ENCODE peak calls at places on chromosomes 4 and X, in nine cellular contexts. J is K562, N is esophagus squamous epithelium, Q is A549, H is suprapubic skin, W is transverse colon, U is IMR-90, Y is spleen, I is endothelial cell of umbilical vein. V is an unnamed sample.

GRCh38 chr4:183971938-183972490 is 66.9 kb downstream of the STOX2 start:
- DNase-seq in J (no peak), N (no peak), Q (no peak), H (no peak), W (no peak), U (no peak), Y (no peak), I (no peak), V (no peak)

GRCh38 chr4:139144161-139144859 is 32.7 kb downstream of the ELF2 start:
- DNase-seq in J (no peak), N (no peak), Q (no peak), H (no peak), W (peak), U (peak), Y (peak), I (no peak), V (no peak)

GRCh38 chr4:80035336-80035735 is 37.7 kb downstream of the ANTXR2 start:
- DNase-seq in J (no peak), N (no peak), Q (no peak), H (no peak), W (peak), U (no peak), Y (no peak), I (peak), V (no peak)

GRCh38 chr4:176443646-176444409 is 124.1 kb downstream of the SPCS3 start:
- DNase-seq in J (no peak), N (no peak), Q (peak), H (no peak), W (no peak), U (no peak), Y (no peak), I (no peak), V (no peak)

GRCh38 chr4:7282786-7283185 is 90.4 kb downstream of the SORCS2 start:
- DNase-seq in J (no peak), N (no peak), Q (no peak), H (no peak), W (no peak), U (no peak), Y (no peak), I (no peak), V (no peak)

GRCh38 chrX:118627084-118627758 is 100.2 kb upstream of the IL13RA1 start:
- DNase-seq in J (no peak), N (no peak), Q (peak), H (no peak), W (no peak), U (no peak), Y (no peak), I (peak), V (no peak)

GRCh38 chrX:154097597-154098541 is at the start of gene MECP2:
- DNase-seq in J (peak), N (peak), Q (peak), H (peak), W (peak), U (peak), Y (peak), I (peak), V (peak)

GRCh38 chr4:166277851-166278250 is 404.8 kb downstream of the TLL1 start:
- DNase-seq in J (no peak), N (no peak), Q (no peak), H (no peak), W (no peak), U (no peak), Y (no peak), I (no peak), V (no peak)

GRCh38 chr4:176268963-176269362 is at the start of gene ASB5:
- DNase-seq in J (no peak), N (no peak), Q (no peak), H (no peak), W (no peak), U (no peak), Y (no peak), I (no peak), V (no peak)

GRCh38 chr4:22245294-22245693 is 270.6 kb downstream of the ADGRA3 start:
- DNase-seq in J (no peak), N (no peak), Q (no peak), H (no peak), W (no peak), U (no peak), Y (no peak), I (no peak), V (no peak)

GRCh38 chrX:129961180-129962083 is 21.0 kb upstream of the BCORL1 start:
- DNase-seq in J (peak), N (peak), Q (peak), H (peak), W (peak), U (no peak), Y (peak), I (no peak), V (peak)

GRCh38 chr4:26028793-26029511 is 114.9 kb downstream of the SMIM20 start:
- DNase-seq in J (peak), N (no peak), Q (peak), H (peak), W (peak), U (peak), Y (peak), I (peak), V (peak)

GRCh38 chr4:77852892-77853495 is 9.6 kb upstream of the MRPL1 start:
- DNase-seq in J (no peak), N (no peak), Q (no peak), H (no peak), W (peak), U (no peak), Y (no peak), I (no peak), V (peak)
- TF ChIP-seq POLR2A in J (no peak), N (no peak), Q (no peak), H (no peak), W (peak), U (no peak), Y (no peak), I (no peak), V (no peak)

GRCh38 chrX:136246201-136246600 is 5.0 kb downstream of the MAP7D3 start:
- DNase-seq in J (no peak), N (no peak), Q (no peak), H (no peak), W (no peak), U (no peak), Y (no peak), I (no peak), V (no peak)
- TF ChIP-seq POLR2A in J (no peak), N (no peak), Q (no peak), H (no peak), W (no peak), U (no peak), Y (no peak), I (no peak), V (no peak)

GRCh38 chr4:55125087-55125721 is at the start of gene KDR:
- DNase-seq in J (peak), N (no peak), Q (no peak), H (no peak), W (no peak), U (no peak), Y (no peak), I (peak), V (no peak)
- TF ChIP-seq POLR2A in J (no peak), N (no peak), Q (no peak), H (no peak), W (no peak), U (no peak), Y (no peak), I (peak), V (no peak)

DNA sequence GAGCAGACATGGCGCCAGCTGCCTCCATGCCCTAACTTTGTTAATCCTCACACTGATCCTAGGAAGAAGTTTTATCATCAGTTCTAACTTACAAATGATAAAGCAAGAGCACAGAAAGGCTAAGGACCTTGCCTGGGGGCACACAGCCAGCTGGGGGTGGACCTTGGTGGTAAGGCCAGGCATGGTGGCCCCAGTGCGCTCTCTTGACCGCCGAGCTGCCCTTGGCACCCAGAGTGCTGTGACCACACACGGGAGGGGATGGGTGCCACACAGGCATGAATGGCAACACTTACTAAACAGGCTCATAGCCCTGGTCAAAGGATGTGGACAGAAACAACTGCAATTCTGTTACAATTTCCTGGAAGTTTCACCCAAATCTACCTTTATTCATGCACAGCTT is 45.0 kb downstream of the ACOX3 start:
- DNase-seq in J (no peak), N (no peak), Q (no peak), H (no peak), W (no peak), U (no peak), Y (no peak), I (no peak), V (no peak)
- TF ChIP-seq POLR2A in J (no peak), N (no peak), Q (no peak), H (no peak), W (no peak), U (no peak), Y (no peak), I (no peak), V (no peak)

GRCh38 chr4:112311516-112311915 is 14.3 kb downstream of the ALPK1 start:
- DNase-seq in J (no peak), N (no peak), Q (no peak), H (no peak), W (no peak), U (no peak), Y (no peak), I (no peak), V (no peak)
- TF ChIP-seq POLR2A in J (no peak), N (no peak), Q (no peak), H (no peak), W (no peak), U (no peak), Y (no peak), I (no peak), V (no peak)

GRCh38 chr4:76238236-76238635 is 13.3 kb upstream of the FAM47E start:
- DNase-seq in J (no peak), N (no peak), Q (no peak), H (no peak), W (no peak), U (no peak), Y (no peak), I (no peak), V (no peak)
- TF ChIP-seq POLR2A in J (no peak), N (no peak), Q (no peak), H (no peak), W (no peak), U (no peak), Y (no peak), I (no peak), V (no peak)

GRCh38 chrX:53321216-53321942 is 40.0 kb upstream of the IQSEC2 start:
- DNase-seq in J (peak), N (no peak), Q (no peak), H (no peak), W (peak), U (no peak), Y (no peak), I (no peak), V (no peak)
- TF ChIP-seq POLR2A in J (no peak), N (no peak), Q (peak), H (no peak), W (no peak), U (no peak), Y (no peak), I (no peak), V (no peak)

GRCh38 chrX:18938710-18939109 is 45.2 kb downstream of the PHKA2 start:
- DNase-seq in J (no peak), N (no peak), Q (no peak), H (no peak), W (no peak), U (peak), Y (no peak), I (peak), V (peak)
- TF ChIP-seq POLR2A in J (no peak), N (no peak), Q (no peak), H (no peak), W (no peak), U (no peak), Y (no peak), I (no peak), V (no peak)

DNA sequence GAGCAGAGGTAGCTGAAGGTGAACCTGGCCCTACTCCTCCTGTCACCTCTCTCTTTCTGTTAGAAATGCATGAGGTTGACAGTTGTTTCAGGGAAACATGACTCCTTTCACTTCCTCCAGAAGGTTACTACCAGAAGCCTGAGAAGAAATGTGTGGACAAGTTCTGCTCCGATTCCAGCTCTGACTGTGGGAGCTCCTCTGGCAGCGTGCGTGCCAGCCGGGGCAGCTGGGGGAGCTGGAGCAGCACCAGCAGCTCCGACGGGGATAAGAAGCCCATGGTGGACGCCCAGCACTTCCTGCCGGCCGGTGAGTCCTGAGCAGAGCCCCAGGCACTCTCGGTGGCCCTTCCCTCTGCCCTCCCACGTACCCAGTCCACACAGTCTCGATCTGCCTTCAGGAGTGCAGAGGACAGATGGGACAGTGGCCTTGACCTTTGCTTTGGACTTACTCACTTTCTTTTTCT is 61.3 kb upstream of the TLR2 start:
- DNase-seq in J (no peak), N (no peak), Q (no peak), H (no peak), W (no peak), U (no peak), Y (no peak), I (no peak), V (no peak)
- TF ChIP-seq POLR2A in J (no peak), N (no peak), Q (no peak), H (no peak), W (no peak), U (no peak), Y (no peak), I (no peak), V (no peak)